ENCODE peak calls at places on chromosomes 6 and 20, in nine cellular contexts. J is brain microvascular endothelial cell; O is RPMI8226; U is astrocyte of the spinal cord; K is activated T-cell treated with anti-CD3 and anti-CD28 coated beads, Interleukin-2, amount 50 U/mL, for 72 hours; W is heart right ventricle; Z is amniotic stem cell; X is GM23338; I is upper lobe of right lung. R is an unnamed sample.

GRCh38 chr6:107714104-107714503 is 110.0 kb downstream of the SCML4 start:
- DNase-seq in I (no peak), X (no peak), J (no peak), O (no peak), U (no peak), K (no peak), W (no peak), Z (no peak), R (no peak)

GRCh38 chr20:14956026-14956425 is 618.6 kb upstream of the FLRT3 start:
- DNase-seq in K (no peak), U (no peak), W (no peak), O (no peak), X (no peak), J (no peak), I (no peak), Z (no peak), R (no peak)

GRCh38 chr6:75600694-75601265 is 900 bp upstream of the SENP6 start:
- DNase-seq in W (no peak), Z (no peak), X (no peak), J (no peak), U (peak; percentile 12), O (peak; percentile 31), I (no peak), K (no peak), R (no peak)

GRCh38 chr6:160398674-160399271 is 50.6 kb downstream of the SLC22A3 start:
- DNase-seq in I (no peak), W (no peak), O (no peak), K (no peak), Z (no peak), U (peak; percentile 15), J (peak; percentile 23), X (no peak), R (no peak)

GRCh38 chr6:15484115-15484514 is 178.7 kb downstream of the DTNBP1 start:
- DNase-seq in Z (no peak), X (no peak), W (no peak), U (no peak), O (no peak), J (no peak), I (no peak), K (no peak), R (no peak)

GRCh38 chr6:95518630-95519227 is 58.6 kb upstream of the MANEA start:
- DNase-seq in Z (no peak), I (peak; percentile 40), J (no peak), K (no peak), X (no peak), U (no peak), W (no peak), O (peak; percentile 58), R (no peak)

GRCh38 chr20:64261138-64261537 is 5.6 kb downstream of the PCMTD2 start:
- DNase-seq in U (peak; percentile 1), I (no peak), Z (no peak), W (peak; percentile 38), J (peak; percentile 12), K (no peak), X (no peak), O (no peak), R (no peak)

GRCh38 chr6:12538881-12539357 is 177.6 kb upstream of the PHACTR1 start:
- DNase-seq in K (no peak), J (peak; percentile 47), U (peak; percentile 54), I (no peak), W (peak; percentile 25), O (no peak), X (no peak), Z (no peak), R (no peak)

GRCh38 chr6:116888732-116889360 is 11.8 kb downstream of the RFX6 start:
- DNase-seq in W (no peak), J (no peak), O (no peak), Z (no peak), K (no peak), U (no peak), X (no peak), I (no peak), R (no peak)

GRCh38 chr20:44411020-44411756 is 55.7 kb downstream of the HNF4A start:
- DNase-seq in O (no peak), K (no peak), Z (no peak), J (no peak), W (no peak), U (no peak), I (no peak), X (no peak), R (no peak)

GRCh38 chr6:127207591-127208120 is 59.0 kb upstream of the RNF146 start:
- DNase-seq in K (no peak), O (no peak), X (peak; percentile 10), I (no peak), U (peak; percentile 51), W (no peak), Z (no peak), J (peak; percentile 39), R (no peak)

GRCh38 chr6:156060013-156060412 is 604.4 kb upstream of the NOX3 start:
- DNase-seq in X (no peak), J (no peak), K (peak; percentile 4), I (no peak), W (no peak), O (no peak), Z (no peak), U (no peak), R (no peak)

GRCh38 chr6:31652925-31653724 is 664 bp upstream of the BAG6 start:
- DNase-seq in K (peak; percentile 92), W (peak; percentile 76), J (no peak), O (peak; percentile 93), Z (peak; percentile 96), U (no peak), I (peak; percentile 90), X (peak; percentile 98), R (no peak)

GRCh38 chr6:106540907-106541306 is 88.4 kb downstream of the RTN4IP1 start:
- DNase-seq in Z (no peak), X (no peak), W (no peak), K (no peak), U (no peak), J (no peak), I (no peak), O (no peak), R (no peak)

GRCh38 chr6:90536516-90536915 is 50.4 kb downstream of the MAP3K7 start:
- DNase-seq in U (no peak), I (no peak), X (no peak), Z (no peak), W (no peak), O (no peak), K (no peak), J (no peak), R (no peak)

GRCh38 chr6:35079311-35080000 is 61.7 kb downstream of the TCP11 start:
- DNase-seq in K (no peak), O (no peak), U (no peak), Z (no peak), J (no peak), I (peak; percentile 48), W (no peak), X (no peak), R (no peak)

GRCh38 chr20:17215167-17215566 is 11.7 kb upstream of the PCSK2 start:
- DNase-seq in I (no peak), K (no peak), W (no peak), J (no peak), U (no peak), X (no peak), Z (no peak), O (no peak), R (no peak)

GRCh38 chr20:4828830-4829493 is 107.3 kb downstream of the PRND start:
- DNase-seq in Z (no peak), W (no peak), X (no peak), J (no peak), O (no peak), K (no peak), U (no peak), I (no peak), R (no peak)

R was measured in effector memory CD8-positive, alpha-beta T cell.